ENCODE peak calls at places on chromosomes 12 and 14, in ten cellular contexts. One of them, this sample, is unnamed.

GRCh38 chr14:51998348-51998747 is 9.0 kb downstream of the RTRAF start:
- DNase-seq in T-helper 9 cell: no peak
- DNase-seq in A549: no peak
- DNase-seq in astrocyte: no peak
- DNase-seq in iris pigment epithelial cell: no peak
- DNase-seq in putamen: no peak
- DNase-seq in hepatocyte: no peak
- DNase-seq in stimulated activated CD8-positive, alpha-beta memory T cell treated with anti-CD3 and anti-CD28 coated beads, Interleukin-15, amount 100 ng/mL, for 24 hours: no peak
- DNase-seq in activated T-helper 1 cell treated with anti-CD3 and anti-CD28 coated beads, Interleukin-2, amount 50 U/mL, for 16 hours: no peak
- DNase-seq in astrocyte of the cerebellum: no peak
- DNase-seq in this sample: no peak

GRCh38 chr12:19239046-19239445 is 109.5 kb downstream of the PLEKHA5 start:
- DNase-seq in astrocyte of the cerebellum: no peak
- DNase-seq in activated T-helper 1 cell treated with anti-CD3 and anti-CD28 coated beads, Interleukin-2, amount 50 U/mL, for 16 hours: no peak
- DNase-seq in T-helper 9 cell: no peak
- DNase-seq in putamen: no peak
- DNase-seq in stimulated activated CD8-positive, alpha-beta memory T cell treated with anti-CD3 and anti-CD28 coated beads, Interleukin-15, amount 100 ng/mL, for 24 hours: no peak
- DNase-seq in iris pigment epithelial cell: no peak
- DNase-seq in hepatocyte: no peak
- DNase-seq in A549: no peak
- DNase-seq in astrocyte: no peak
- DNase-seq in this sample: no peak

GRCh38 chr14:100536721-100537700 is 50.2 kb downstream of the BEGAIN start:
- DNase-seq in hepatocyte: no peak
- DNase-seq in putamen: no peak
- DNase-seq in stimulated activated CD8-positive, alpha-beta memory T cell treated with anti-CD3 and anti-CD28 coated beads, Interleukin-15, amount 100 ng/mL, for 24 hours: no peak
- DNase-seq in astrocyte: no peak
- DNase-seq in iris pigment epithelial cell: no peak
- DNase-seq in astrocyte of the cerebellum: no peak
- DNase-seq in activated T-helper 1 cell treated with anti-CD3 and anti-CD28 coated beads, Interleukin-2, amount 50 U/mL, for 16 hours: no peak
- DNase-seq in A549: no peak
- DNase-seq in T-helper 9 cell: no peak
- DNase-seq in this sample: no peak

GRCh38 chr14:69363055-69363454 is 35.0 kb downstream of the ERH start:
- DNase-seq in astrocyte of the cerebellum: peak
- DNase-seq in A549: peak
- DNase-seq in putamen: no peak
- DNase-seq in activated T-helper 1 cell treated with anti-CD3 and anti-CD28 coated beads, Interleukin-2, amount 50 U/mL, for 16 hours: no peak
- DNase-seq in hepatocyte: peak
- DNase-seq in iris pigment epithelial cell: peak
- DNase-seq in astrocyte: no peak
- DNase-seq in stimulated activated CD8-positive, alpha-beta memory T cell treated with anti-CD3 and anti-CD28 coated beads, Interleukin-15, amount 100 ng/mL, for 24 hours: no peak
- DNase-seq in T-helper 9 cell: no peak
- DNase-seq in this sample: no peak

GRCh38 chr12:11652351-11653040 is 3.0 kb downstream of the ETV6 start:
- DNase-seq in astrocyte: peak
- DNase-seq in A549: no peak
- DNase-seq in stimulated activated CD8-positive, alpha-beta memory T cell treated with anti-CD3 and anti-CD28 coated beads, Interleukin-15, amount 100 ng/mL, for 24 hours: no peak
- DNase-seq in T-helper 9 cell: no peak
- DNase-seq in iris pigment epithelial cell: peak
- DNase-seq in hepatocyte: peak
- DNase-seq in activated T-helper 1 cell treated with anti-CD3 and anti-CD28 coated beads, Interleukin-2, amount 50 U/mL, for 16 hours: no peak
- DNase-seq in astrocyte of the cerebellum: no peak
- DNase-seq in putamen: no peak
- DNase-seq in this sample: no peak

GRCh38 chr12:15650399-15651128 is 138.6 kb downstream of the EPS8 start:
- DNase-seq in putamen: no peak
- DNase-seq in T-helper 9 cell: no peak
- DNase-seq in iris pigment epithelial cell: peak
- DNase-seq in astrocyte: no peak
- DNase-seq in A549: no peak
- DNase-seq in hepatocyte: no peak
- DNase-seq in astrocyte of the cerebellum: no peak
- DNase-seq in stimulated activated CD8-positive, alpha-beta memory T cell treated with anti-CD3 and anti-CD28 coated beads, Interleukin-15, amount 100 ng/mL, for 24 hours: no peak
- DNase-seq in activated T-helper 1 cell treated with anti-CD3 and anti-CD28 coated beads, Interleukin-2, amount 50 U/mL, for 16 hours: no peak
- DNase-seq in this sample: no peak

GRCh38 chr14:101001311-101002069 is 98.0 kb upstream of the RTL1 start:
- DNase-seq in stimulated activated CD8-positive, alpha-beta memory T cell treated with anti-CD3 and anti-CD28 coated beads, Interleukin-15, amount 100 ng/mL, for 24 hours: no peak
- DNase-seq in astrocyte: peak
- DNase-seq in T-helper 9 cell: no peak
- DNase-seq in hepatocyte: no peak
- DNase-seq in putamen: no peak
- DNase-seq in astrocyte of the cerebellum: peak
- DNase-seq in A549: no peak
- DNase-seq in activated T-helper 1 cell treated with anti-CD3 and anti-CD28 coated beads, Interleukin-2, amount 50 U/mL, for 16 hours: no peak
- DNase-seq in iris pigment epithelial cell: peak
- DNase-seq in this sample: no peak

GRCh38 chr12:8065991-8066594 is at the start of gene C3AR1:
- DNase-seq in astrocyte: peak
- DNase-seq in iris pigment epithelial cell: peak
- DNase-seq in A549: no peak
- DNase-seq in activated T-helper 1 cell treated with anti-CD3 and anti-CD28 coated beads, Interleukin-2, amount 50 U/mL, for 16 hours: no peak
- DNase-seq in putamen: peak
- DNase-seq in astrocyte of the cerebellum: peak
- DNase-seq in T-helper 9 cell: peak
- DNase-seq in stimulated activated CD8-positive, alpha-beta memory T cell treated with anti-CD3 and anti-CD28 coated beads, Interleukin-15, amount 100 ng/mL, for 24 hours: no peak
- DNase-seq in hepatocyte: peak
- DNase-seq in this sample: no peak

GRCh38 chr14:77248666-77249065 is 22.3 kb downstream of the NGB start:
- DNase-seq in astrocyte: no peak
- DNase-seq in T-helper 9 cell: no peak
- DNase-seq in A549: no peak
- DNase-seq in hepatocyte: no peak
- DNase-seq in astrocyte of the cerebellum: no peak
- DNase-seq in activated T-helper 1 cell treated with anti-CD3 and anti-CD28 coated beads, Interleukin-2, amount 50 U/mL, for 16 hours: no peak
- DNase-seq in stimulated activated CD8-positive, alpha-beta memory T cell treated with anti-CD3 and anti-CD28 coated beads, Interleukin-15, amount 100 ng/mL, for 24 hours: no peak
- DNase-seq in iris pigment epithelial cell: no peak
- DNase-seq in putamen: no peak
- DNase-seq in this sample: no peak

GRCh38 chr14:75299064-75299463 is 20.4 kb downstream of the FOS start:
- DNase-seq in stimulated activated CD8-positive, alpha-beta memory T cell treated with anti-CD3 and anti-CD28 coated beads, Interleukin-15, amount 100 ng/mL, for 24 hours: no peak
- DNase-seq in A549: no peak
- DNase-seq in iris pigment epithelial cell: peak
- DNase-seq in astrocyte of the cerebellum: no peak
- DNase-seq in putamen: no peak
- DNase-seq in activated T-helper 1 cell treated with anti-CD3 and anti-CD28 coated beads, Interleukin-2, amount 50 U/mL, for 16 hours: no peak
- DNase-seq in T-helper 9 cell: no peak
- DNase-seq in astrocyte: no peak
- DNase-seq in hepatocyte: peak
- DNase-seq in this sample: no peak

GRCh38 chr12:2212971-2213869 is 160.4 kb downstream of the CACNA1C start:
- DNase-seq in iris pigment epithelial cell: no peak
- DNase-seq in activated T-helper 1 cell treated with anti-CD3 and anti-CD28 coated beads, Interleukin-2, amount 50 U/mL, for 16 hours: no peak
- DNase-seq in A549: no peak
- DNase-seq in putamen: peak
- DNase-seq in hepatocyte: peak
- DNase-seq in astrocyte of the cerebellum: no peak
- DNase-seq in astrocyte: peak
- DNase-seq in stimulated activated CD8-positive, alpha-beta memory T cell treated with anti-CD3 and anti-CD28 coated beads, Interleukin-15, amount 100 ng/mL, for 24 hours: no peak
- DNase-seq in T-helper 9 cell: no peak
- DNase-seq in this sample: no peak

GRCh38 chr12:120718055-120718454 is 7.6 kb upstream of the ACADS start:
- DNase-seq in iris pigment epithelial cell: no peak
- DNase-seq in astrocyte: no peak
- DNase-seq in hepatocyte: no peak
- DNase-seq in A549: no peak
- DNase-seq in astrocyte of the cerebellum: no peak
- DNase-seq in stimulated activated CD8-positive, alpha-beta memory T cell treated with anti-CD3 and anti-CD28 coated beads, Interleukin-15, amount 100 ng/mL, for 24 hours: no peak
- DNase-seq in T-helper 9 cell: no peak
- DNase-seq in activated T-helper 1 cell treated with anti-CD3 and anti-CD28 coated beads, Interleukin-2, amount 50 U/mL, for 16 hours: no peak
- DNase-seq in putamen: no peak
- DNase-seq in this sample: no peak

GRCh38 chr12:77001181-77001758 is 64.1 kb downstream of the E2F7 start:
- DNase-seq in putamen: no peak
- DNase-seq in astrocyte: no peak
- DNase-seq in astrocyte of the cerebellum: no peak
- DNase-seq in stimulated activated CD8-positive, alpha-beta memory T cell treated with anti-CD3 and anti-CD28 coated beads, Interleukin-15, amount 100 ng/mL, for 24 hours: no peak
- DNase-seq in T-helper 9 cell: no peak
- DNase-seq in activated T-helper 1 cell treated with anti-CD3 and anti-CD28 coated beads, Interleukin-2, amount 50 U/mL, for 16 hours: no peak
- DNase-seq in A549: no peak
- DNase-seq in hepatocyte: no peak
- DNase-seq in iris pigment epithelial cell: no peak
- DNase-seq in this sample: no peak

GRCh38 chr14:67285876-67286452 is 44.7 kb downstream of the PALS1 start:
- DNase-seq in iris pigment epithelial cell: peak
- DNase-seq in putamen: peak
- DNase-seq in hepatocyte: peak
- DNase-seq in astrocyte: peak
- DNase-seq in A549: peak
- DNase-seq in activated T-helper 1 cell treated with anti-CD3 and anti-CD28 coated beads, Interleukin-2, amount 50 U/mL, for 16 hours: no peak
- DNase-seq in astrocyte of the cerebellum: peak
- DNase-seq in T-helper 9 cell: no peak
- DNase-seq in stimulated activated CD8-positive, alpha-beta memory T cell treated with anti-CD3 and anti-CD28 coated beads, Interleukin-15, amount 100 ng/mL, for 24 hours: no peak
- DNase-seq in this sample: no peak

GRCh38 chr14:24411468-24412454 is 13.0 kb downstream of the NYNRIN start:
- DNase-seq in putamen: no peak
- DNase-seq in hepatocyte: peak
- DNase-seq in astrocyte: peak
- DNase-seq in activated T-helper 1 cell treated with anti-CD3 and anti-CD28 coated beads, Interleukin-2, amount 50 U/mL, for 16 hours: no peak
- DNase-seq in astrocyte of the cerebellum: peak
- DNase-seq in stimulated activated CD8-positive, alpha-beta memory T cell treated with anti-CD3 and anti-CD28 coated beads, Interleukin-15, amount 100 ng/mL, for 24 hours: no peak
- DNase-seq in T-helper 9 cell: no peak
- DNase-seq in iris pigment epithelial cell: peak
- DNase-seq in A549: peak
- DNase-seq in this sample: no peak

GRCh38 chr12:126233625-126234024 is 1168.4 kb downstream of the AACS start:
- DNase-seq in putamen: no peak
- DNase-seq in A549: no peak
- DNase-seq in T-helper 9 cell: no peak
- DNase-seq in iris pigment epithelial cell: no peak
- DNase-seq in stimulated activated CD8-positive, alpha-beta memory T cell treated with anti-CD3 and anti-CD28 coated beads, Interleukin-15, amount 100 ng/mL, for 24 hours: no peak
- DNase-seq in astrocyte of the cerebellum: no peak
- DNase-seq in astrocyte: no peak
- DNase-seq in activated T-helper 1 cell treated with anti-CD3 and anti-CD28 coated beads, Interleukin-2, amount 50 U/mL, for 16 hours: no peak
- DNase-seq in hepatocyte: no peak
- DNase-seq in this sample: no peak

This sample was measured in AG04449.